ENCODE peak calls at places on chromosomes 1 and 21, in ten cellular contexts. M, O, V, T, A, I, D, G, N and Q are unnamed samples.

GRCh38 chr21:41766883-41767605 is at the start of gene RIPK4:
- DNase-seq in D (peak), V (no peak), O (peak), I (peak), T (peak), A (peak), N (no peak), M (peak), G (peak), Q (peak)

GRCh38 chr1:47231314-47232186 is 475 bp downstream of the TAL1 start:
- DNase-seq in I (no peak), N (no peak), O (no peak), A (peak), G (peak), T (no peak), M (no peak), V (no peak), D (no peak), Q (peak)

GRCh38 chr1:107141491-107142369 is 891 bp downstream of the NTNG1 start:
- DNase-seq in V (no peak), T (no peak), G (peak), I (peak), M (no peak), N (no peak), O (peak), A (peak), D (no peak), Q (peak)

GRCh38 chr1:113860891-113861290 is 10.6 kb downstream of the PTPN22 start:
- DNase-seq in O (no peak), G (no peak), I (no peak), D (no peak), A (peak), T (no peak), M (no peak), V (no peak), N (no peak), Q (peak)

GRCh38 chr1:8625981-8626898 is 191.2 kb downstream of the RERE start:
- DNase-seq in A (peak), I (no peak), N (no peak), G (no peak), T (no peak), M (no peak), V (no peak), O (peak), D (no peak), Q (peak)

GRCh38 chr1:1777510-1777909 is 760 bp downstream of the NADK start:
- DNase-seq in A (peak), I (no peak), N (no peak), G (no peak), T (no peak), V (no peak), O (peak), M (no peak), D (no peak), Q (no peak)

GRCh38 chr1:59122527-59122926 is 174.4 kb upstream of the FGGY start:
- DNase-seq in M (no peak), A (no peak), I (no peak), D (no peak), O (no peak), N (no peak), T (no peak), V (no peak), G (no peak), Q (no peak)

GRCh38 chr1:181126871-181127587 is 38.5 kb downstream of the IER5 start:
- DNase-seq in A (no peak), O (peak), V (no peak), D (no peak), T (no peak), M (peak), I (peak), G (no peak), N (no peak), Q (no peak)

GRCh38 chr21:46317710-46318463 is 5.8 kb downstream of the C21orf58 start:
- DNase-seq in A (no peak), T (no peak), I (no peak), M (no peak), D (no peak), N (no peak), G (no peak), V (no peak), O (no peak), Q (no peak)

GRCh38 chr1:176391621-176392020 is 71.4 kb upstream of the PAPPA2 start:
- DNase-seq in M (no peak), I (no peak), A (no peak), O (no peak), V (no peak), D (no peak), G (no peak), T (no peak), N (no peak), Q (no peak)

GRCh38 chr1:41378999-41379740 is 17.9 kb downstream of the FOXO6 start:
- DNase-seq in V (no peak), O (no peak), A (no peak), G (no peak), I (peak), T (no peak), N (no peak), D (no peak), M (no peak), Q (no peak)

GRCh38 chr1:58779059-58779754 is 4.6 kb downstream of the JUN start:
- DNase-seq in V (no peak), M (no peak), O (no peak), D (no peak), G (no peak), I (no peak), A (no peak), T (no peak), N (no peak), Q (peak)

GRCh38 chr1:243487649-243488227 is 231.9 kb downstream of the SDCCAG8 start:
- DNase-seq in O (no peak), M (no peak), N (no peak), A (no peak), I (no peak), V (no peak), T (no peak), G (no peak), D (no peak), Q (no peak)

GRCh38 chr1:227891223-227891954 is 56.3 kb downstream of the WNT9A start:
- DNase-seq in A (no peak), I (no peak), D (no peak), O (no peak), G (peak), N (peak), M (no peak), V (peak), T (no peak), Q (no peak)

GRCh38 chr1:227739636-227740035 is 4.4 kb downstream of the SNAP47 start:
- DNase-seq in T (no peak), G (no peak), D (no peak), O (no peak), M (no peak), V (no peak), A (no peak), I (no peak), N (no peak), Q (no peak)

GRCh38 chr1:59714966-59715365 is 99.8 kb upstream of the HOOK1 start:
- DNase-seq in A (peak), N (no peak), M (no peak), O (no peak), I (no peak), D (no peak), G (no peak), T (no peak), V (no peak), Q (no peak)